ENCODE peak calls at places on chromosomes 3 and 15, in five cellular contexts. One of them, this sample, is unnamed.

GRCh38 chr3:108131105-108131794 is 40.4 kb upstream of the CD47 start:
- DNase-seq in body of pancreas: no peak
- DNase-seq in heart right ventricle: no peak
- DNase-seq in mesothelial cell of epicardium: no peak
- DNase-seq in coronary artery: no peak
- DNase-seq in this sample: no peak

GRCh38 chr3:55416381-55416821 is 70.7 kb downstream of the WNT5A start:
- DNase-seq in mesothelial cell of epicardium: no peak
- DNase-seq in heart right ventricle: no peak
- DNase-seq in body of pancreas: no peak
- DNase-seq in coronary artery: no peak
- DNase-seq in this sample: no peak

GRCh38 chr3:28406241-28406640 is 57.6 kb upstream of the AZI2 start:
- DNase-seq in coronary artery: no peak
- DNase-seq in mesothelial cell of epicardium: no peak
- DNase-seq in body of pancreas: no peak
- DNase-seq in heart right ventricle: no peak
- DNase-seq in this sample: no peak

GRCh38 chr15:32704343-32705076 is 13.3 kb upstream of the GREM1 start:
- DNase-seq in mesothelial cell of epicardium: no peak
- DNase-seq in heart right ventricle: no peak
- DNase-seq in body of pancreas: no peak
- DNase-seq in coronary artery: no peak
- DNase-seq in this sample: no peak

GRCh38 chr15:91186892-91187644 is 87.0 kb downstream of the SV2B start:
- DNase-seq in body of pancreas: peak
- DNase-seq in mesothelial cell of epicardium: no peak
- DNase-seq in coronary artery: no peak
- DNase-seq in heart right ventricle: no peak
- DNase-seq in this sample: no peak

GRCh38 chr3:171068658-171069057 is 42.1 kb upstream of the SLC2A2 start:
- DNase-seq in coronary artery: no peak
- DNase-seq in heart right ventricle: no peak
- DNase-seq in body of pancreas: no peak
- DNase-seq in mesothelial cell of epicardium: no peak
- DNase-seq in this sample: no peak

GRCh38 chr15:83380682-83381081 is 66.5 kb upstream of the SH3GL3 start:
- DNase-seq in heart right ventricle: peak
- DNase-seq in mesothelial cell of epicardium: no peak
- DNase-seq in coronary artery: no peak
- DNase-seq in body of pancreas: peak
- DNase-seq in this sample: no peak

GRCh38 chr3:70882104-70882503 is 569.7 kb upstream of the MDFIC2 start:
- DNase-seq in coronary artery: no peak
- DNase-seq in mesothelial cell of epicardium: no peak
- DNase-seq in heart right ventricle: no peak
- DNase-seq in body of pancreas: no peak
- DNase-seq in this sample: no peak

GRCh38 chr3:32947466-32948238 is 3.8 kb upstream of the CCR4 start:
- DNase-seq in heart right ventricle: peak
- DNase-seq in body of pancreas: peak
- DNase-seq in mesothelial cell of epicardium: peak
- DNase-seq in coronary artery: no peak
- DNase-seq in this sample: peak
- TF ChIP-seq CTCF in heart right ventricle: peak
- TF ChIP-seq CTCF in body of pancreas: peak
- TF ChIP-seq CTCF in mesothelial cell of epicardium: peak
- TF ChIP-seq CTCF in coronary artery: peak
- TF ChIP-seq CTCF in this sample: peak

GRCh38 chr15:73865904-73866303 is 7.5 kb upstream of the TBC1D21 start:
- DNase-seq in coronary artery: peak
- DNase-seq in body of pancreas: no peak
- DNase-seq in mesothelial cell of epicardium: no peak
- DNase-seq in heart right ventricle: no peak
- DNase-seq in this sample: no peak

GRCh38 chr15:73867426-73867825 is 5.9 kb upstream of the TBC1D21 start:
- DNase-seq in body of pancreas: no peak
- DNase-seq in mesothelial cell of epicardium: no peak
- DNase-seq in coronary artery: peak
- DNase-seq in heart right ventricle: no peak
- DNase-seq in this sample: no peak

GRCh38 chr15:73866481-73866880 is 6.9 kb upstream of the TBC1D21 start:
- DNase-seq in mesothelial cell of epicardium: no peak
- DNase-seq in body of pancreas: no peak
- DNase-seq in heart right ventricle: no peak
- DNase-seq in coronary artery: no peak
- DNase-seq in this sample: no peak

GRCh38 chr15:73867956-73868355 is 5.4 kb upstream of the TBC1D21 start:
- DNase-seq in body of pancreas: no peak
- DNase-seq in heart right ventricle: no peak
- DNase-seq in mesothelial cell of epicardium: no peak
- DNase-seq in coronary artery: peak
- DNase-seq in this sample: no peak

GRCh38 chr15:73866881-73867410 is 6.4 kb upstream of the TBC1D21 start:
- DNase-seq in coronary artery: peak
- DNase-seq in heart right ventricle: no peak
- DNase-seq in mesothelial cell of epicardium: no peak
- DNase-seq in body of pancreas: no peak
- DNase-seq in this sample: no peak
- TF ChIP-seq CTCF in coronary artery: no peak
- TF ChIP-seq CTCF in heart right ventricle: no peak
- TF ChIP-seq CTCF in mesothelial cell of epicardium: no peak
- TF ChIP-seq CTCF in body of pancreas: no peak
- TF ChIP-seq CTCF in this sample: no peak

DNA sequence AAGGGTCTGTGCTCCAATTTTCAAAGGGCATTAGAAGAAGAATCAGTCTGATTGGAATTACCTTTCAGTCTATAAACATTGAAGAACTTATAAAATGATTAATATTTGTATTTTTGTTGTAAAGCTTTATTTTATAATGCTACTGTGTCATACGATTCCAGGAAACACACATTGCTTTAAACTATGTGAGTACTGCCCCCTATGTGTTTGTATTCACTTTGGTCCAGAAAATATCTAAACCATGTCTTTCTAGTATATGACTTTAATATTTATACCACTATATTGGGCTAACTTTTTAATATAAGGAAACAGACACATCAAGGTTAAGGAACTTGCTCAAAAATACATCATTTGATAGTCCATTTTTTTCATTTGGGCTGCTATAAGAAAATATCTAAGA is 3.2 kb upstream of the RIOX2 start:
- DNase-seq in coronary artery: no peak
- DNase-seq in mesothelial cell of epicardium: no peak
- DNase-seq in body of pancreas: no peak
- DNase-seq in heart right ventricle: no peak
- DNase-seq in this sample: no peak
- TF ChIP-seq CTCF in coronary artery: no peak
- TF ChIP-seq CTCF in mesothelial cell of epicardium: no peak
- TF ChIP-seq CTCF in body of pancreas: no peak
- TF ChIP-seq CTCF in heart right ventricle: peak
- TF ChIP-seq CTCF in this sample: no peak

GRCh38 chr3:48415251-48415953 is 14.5 kb downstream of the PLXNB1 start:
- DNase-seq in coronary artery: no peak
- DNase-seq in heart right ventricle: no peak
- DNase-seq in mesothelial cell of epicardium: no peak
- DNase-seq in body of pancreas: no peak
- DNase-seq in this sample: no peak
- TF ChIP-seq CTCF in coronary artery: no peak
- TF ChIP-seq CTCF in heart right ventricle: no peak
- TF ChIP-seq CTCF in mesothelial cell of epicardium: no peak
- TF ChIP-seq CTCF in body of pancreas: no peak
- TF ChIP-seq CTCF in this sample: no peak

DNA sequence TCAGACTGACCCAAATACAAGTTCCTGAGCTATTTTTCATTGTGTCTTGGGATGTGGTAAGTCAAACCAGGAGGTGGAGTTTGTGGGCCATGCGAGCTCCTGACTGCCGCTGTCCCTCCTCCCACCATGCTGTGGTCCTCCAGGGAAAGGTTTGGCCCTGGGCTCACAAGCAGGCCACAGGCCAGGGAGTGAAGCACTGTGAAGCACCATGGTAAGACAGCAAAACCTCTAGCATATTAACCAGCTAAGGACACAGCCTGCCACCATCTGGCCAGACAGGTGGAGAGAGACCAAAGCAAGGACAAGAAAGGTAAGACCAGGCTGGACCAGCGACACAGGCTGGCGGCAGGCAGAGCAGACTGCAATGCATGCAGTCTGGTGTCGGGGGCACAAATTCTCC is 15.3 kb downstream of the RAB43 start:
- DNase-seq in body of pancreas: no peak
- DNase-seq in mesothelial cell of epicardium: no peak
- DNase-seq in coronary artery: no peak
- DNase-seq in heart right ventricle: no peak
- DNase-seq in this sample: no peak
- TF ChIP-seq CTCF in body of pancreas: no peak
- TF ChIP-seq CTCF in mesothelial cell of epicardium: no peak
- TF ChIP-seq CTCF in coronary artery: no peak
- TF ChIP-seq CTCF in heart right ventricle: no peak
- TF ChIP-seq CTCF in this sample: no peak

This sample was measured in natural killer cell.